ENCODE peak calls at places on chromosome 5, in four cellular contexts. D is colonic mucosa, J is Karpas-422, I is endothelial cell of umbilical vein. P is an unnamed sample.

GRCh38 chr5:14414007-14414406 is 167.6 kb upstream of the OTULINL start:
- DNase-seq in D (no peak), J (no peak), I (no peak), P (no peak)

GRCh38 chr5:29697786-29698414 is 1495.6 kb upstream of the CDH6 start:
- DNase-seq in D (no peak), J (peak; percentile 62), I (no peak), P (no peak)

GRCh38 chr5:179312557-179313235 is 32.6 kb downstream of the ADAMTS2 start:
- DNase-seq in D (no peak), J (no peak), I (no peak), P (no peak)

GRCh38 chr5:62466228-62466627 is 53.7 kb downstream of the IPO11 start:
- DNase-seq in D (no peak), J (no peak), I (no peak), P (no peak)

GRCh38 chr5:116557669-116558271 is 16.9 kb downstream of the SEMA6A start:
- DNase-seq in D (no peak), J (peak; percentile 60), I (peak; percentile 29), P (peak; percentile 6)

GRCh38 chr5:583645-584044 is 28.5 kb upstream of the CEP72 start:
- DNase-seq in D (no peak), J (no peak), I (no peak), P (no peak)

GRCh38 chr5:111553889-111554288 is 41.6 kb upstream of the STARD4 start:
- DNase-seq in D (no peak), J (no peak), I (peak; percentile 37), P (no peak)

GRCh38 chr5:152542741-152543140 is 137.7 kb upstream of the NMUR2 start:
- DNase-seq in D (no peak), J (no peak), I (no peak), P (no peak)

GRCh38 chr5:89110916-89111646 is 228.1 kb upstream of the MEF2C start:
- DNase-seq in D (no peak), J (no peak), I (no peak), P (no peak)

GRCh38 chr5:10354048-10354872 is 765 bp downstream of the MARCHF6 start:
- DNase-seq in D (peak; percentile 69), J (peak; percentile 67), I (peak; percentile 74), P (peak; percentile 55)

GRCh38 chr5:90983148-90983547 is 400.0 kb downstream of the ARRDC3 start:
- DNase-seq in D (no peak), J (no peak), I (peak; percentile 32), P (no peak)

GRCh38 chr5:73591102-73591695 is 25.7 kb downstream of the UTP15 start:
- DNase-seq in D (peak; percentile 75), J (peak; percentile 88), I (peak; percentile 82), P (peak; percentile 66)

GRCh38 chr5:38051711-38052508 is 206.4 kb upstream of the EGFLAM start:
- DNase-seq in D (no peak), J (no peak), I (no peak), P (no peak)

GRCh38 chr5:38867071-38867790 is 21.4 kb downstream of the OSMR start:
- DNase-seq in D (no peak), J (no peak), I (no peak), P (no peak)

GRCh38 chr5:142763701-142764100 is 6.5 kb upstream of the ARHGAP26 start:
- DNase-seq in D (no peak), J (no peak), I (no peak), P (no peak)

GRCh38 chr5:113188454-113188853 is 211.9 kb downstream of the DCP2 start:
- DNase-seq in D (no peak), J (no peak), I (no peak), P (no peak)

DNA sequence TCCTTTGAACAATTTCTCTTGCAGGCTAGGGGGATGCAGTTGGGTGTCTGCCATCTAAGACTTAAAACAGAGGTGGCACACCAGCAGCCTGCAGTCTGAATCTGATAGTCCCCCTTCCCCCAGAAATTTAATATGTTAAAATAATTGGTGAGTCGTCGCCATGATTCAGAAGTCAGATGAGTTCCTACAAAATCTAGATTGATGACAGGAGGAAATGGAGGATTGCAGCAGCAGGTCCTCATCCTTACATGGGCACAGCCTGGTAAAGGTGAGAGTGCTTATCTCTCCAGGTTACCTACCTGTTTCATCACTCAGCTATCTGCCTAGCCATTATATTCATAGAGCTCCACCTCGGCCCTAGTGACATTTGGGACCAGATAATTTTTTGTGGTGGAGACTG is 112.3 kb downstream of the PCSK1 start:
- DNase-seq in D (no peak), J (no peak), I (no peak), P (no peak)
- H3K4me1 ChIP-seq in D (no peaks in the 10 kb centered on the region), J (no peaks in the 10 kb centered on the region), I (peaks cover 11% of the 10 kb centered on the region), P (no peaks in the 10 kb centered on the region)

GRCh38 chr5:139140631-139141071 is 57.5 kb downstream of the SIL1 start:
- DNase-seq in D (no peak), J (no peak), I (no peak), P (no peak)

GRCh38 chr5:139141410-139141809 is 56.8 kb downstream of the SIL1 start:
- DNase-seq in D (no peak), J (no peak), I (no peak), P (no peak)

GRCh38 chr5:139138109-139138508 is 60.1 kb downstream of the SIL1 start:
- DNase-seq in D (no peak), J (no peak), I (no peak), P (no peak)

GRCh38 chr5:139137703-139138102 is 60.5 kb downstream of the SIL1 start:
- DNase-seq in D (no peak), J (peak; percentile 62), I (peak; percentile 51), P (no peak)

DNA sequence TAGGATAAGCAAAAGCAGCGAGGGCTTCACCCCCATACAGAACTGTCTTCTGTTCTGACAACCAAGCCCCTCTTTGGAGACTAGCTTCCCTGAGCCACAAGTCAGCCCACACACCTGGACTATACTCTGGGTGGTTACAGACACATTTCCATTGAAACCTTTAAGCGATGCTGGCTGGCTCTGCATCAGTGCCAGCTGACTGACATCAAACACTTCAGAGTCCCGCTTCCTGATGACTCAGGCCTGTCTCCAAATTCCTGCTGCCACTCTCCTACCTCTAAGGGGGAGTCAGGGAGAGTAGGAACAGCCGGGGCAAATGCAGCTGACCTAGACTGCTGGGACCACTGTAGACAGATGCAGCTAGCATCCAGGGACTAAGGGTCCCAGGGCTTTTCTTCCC is 59.4 kb downstream of the SIL1 start:
- DNase-seq in D (no peak), J (no peak), I (peak; percentile 32), P (no peak)
- H3K27ac ChIP-seq in D (no peak overlapping the region), J (no peak overlapping the region), I (no peak overlapping the region), P (no peak overlapping the region)

DNA sequence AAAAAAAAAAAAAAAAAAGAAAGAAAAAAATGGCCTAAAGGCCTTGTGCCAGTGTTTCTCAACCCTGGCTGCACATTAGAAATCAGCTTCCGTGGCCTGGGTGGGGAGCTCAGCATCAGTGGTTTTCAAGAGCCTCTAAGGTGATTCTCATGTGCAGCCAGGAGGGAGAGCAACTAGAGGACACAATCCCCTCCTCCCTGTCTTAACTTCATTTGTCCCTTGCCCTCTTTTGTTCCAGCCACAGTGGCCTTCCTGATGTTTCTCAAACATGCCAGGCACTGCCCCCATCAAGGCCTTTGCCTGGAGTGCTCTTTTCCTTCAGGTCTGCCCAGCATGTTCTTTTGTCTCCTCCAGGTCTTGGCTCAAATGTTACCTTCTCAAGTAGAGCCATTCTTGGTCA is 42.4 kb downstream of the HOMER1 start:
- DNase-seq in D (no peak), J (no peak), I (no peak), P (no peak)
- H3K4me1 ChIP-seq in D (no peaks in the 10 kb centered on the region), J (no peaks in the 10 kb centered on the region), I (no peaks in the 10 kb centered on the region), P (no peaks in the 10 kb centered on the region)

GRCh38 chr5:50763356-50763755 is 96.9 kb downstream of the PARP8 start:
- DNase-seq in D (no peak), J (no peak), I (no peak), P (no peak)
- H3K27ac ChIP-seq in D (no peak overlapping the region), J (no peak overlapping the region), I (no peak overlapping the region), P (peak overlapping the region; percentile 1)

GRCh38 chr5:132254321-132254977 is 3.0 kb upstream of the PDLIM4 start:
- DNase-seq in D (no peak), J (no peak), I (no peak), P (no peak)

GRCh38 chr5:132257131-132258101 is at the start of gene PDLIM4:
- DNase-seq in D (peak; percentile 23), J (no peak), I (peak; percentile 62), P (no peak)

GRCh38 chr5:132256086-132256782 is 1.3 kb upstream of the PDLIM4 start:
- DNase-seq in D (no peak), J (no peak), I (no peak), P (no peak)

GRCh38 chr5:132258102-132259060 is 885 bp downstream of the PDLIM4 start:
- DNase-seq in D (peak; percentile 23), J (no peak), I (peak; percentile 68), P (no peak)

GRCh38 chr5:132256783-132257130 is 739 bp upstream of the PDLIM4 start:
- DNase-seq in D (no peak), J (no peak), I (no peak), P (no peak)
- H3K4me1 ChIP-seq in D (no peaks in the 10 kb centered on the region), J (no peaks in the 10 kb centered on the region), I (peaks cover 39% of the 10 kb centered on the region), P (no peaks in the 10 kb centered on the region)

GRCh38 chr5:76153996-76154395 is 70.8 kb downstream of the SV2C start:
- DNase-seq in D (no peak), J (no peak), I (no peak), P (no peak)
- H3K27ac ChIP-seq in D (no peak overlapping the region), J (no peak overlapping the region), I (no peak overlapping the region), P (no peak overlapping the region)

GRCh38 chr5:149410721-149411432 is 31.8 kb upstream of the IL17B start:
- DNase-seq in D (no peak), J (no peak), I (no peak), P (no peak)

GRCh38 chr5:149411738-149412519 is 32.8 kb upstream of the IL17B start:
- DNase-seq in D (no peak), J (no peak), I (no peak), P (no peak)

GRCh38 chr5:149408252-149409099 is 29.4 kb upstream of the IL17B start:
- DNase-seq in D (no peak), J (no peak), I (no peak), P (no peak)

GRCh38 chr5:149409268-149409948 is 30.3 kb upstream of the IL17B start:
- DNase-seq in D (no peak), J (no peak), I (no peak), P (no peak)

GRCh38 chr5:149410071-149410470 is 31.0 kb upstream of the IL17B start:
- DNase-seq in D (no peak), J (no peak), I (no peak), P (no peak)
- H3K4me1 ChIP-seq in D (no peaks in the 10 kb centered on the region), J (peaks cover 8% of the 10 kb centered on the region), I (no peaks in the 10 kb centered on the region), P (no peaks in the 10 kb centered on the region)